ENCODE peak calls at places on chromosomes 5 and 9, in five cellular contexts. A is GM12865, Q is cardiac muscle cell, K is AG04450, Y is fibroblast of pulmonary artery. R is an unnamed sample.

GRCh38 chr5:130651440-130651839 is 513.6 kb downstream of the HINT1 start:
- DNase-seq in Y (no peak), A (no peak), K (no peak), Q (no peak), R (no peak)

GRCh38 chr5:179251276-179251969 is 93.8 kb downstream of the ADAMTS2 start:
- DNase-seq in K (no peak), A (no peak), Y (no peak), Q (no peak), R (no peak)

GRCh38 chr5:121819661-121820261 is 31.9 kb upstream of the FTMT start:
- DNase-seq in Y (no peak), Q (no peak), A (no peak), K (no peak), R (no peak)

GRCh38 chr5:159097461-159098284 is 2.0 kb downstream of the EBF1 start:
- DNase-seq in Q (no peak), A (peak; percentile 84), Y (peak; percentile 55), K (no peak), R (peak; percentile 71)

GRCh38 chr5:125196479-125197183 is 450.2 kb upstream of the ZNF608 start:
- DNase-seq in A (no peak), Y (no peak), Q (peak; percentile 94), K (no peak), R (no peak)

GRCh38 chr5:167861134-167861930 is 430.1 kb upstream of the WWC1 start:
- DNase-seq in A (no peak), K (no peak), Y (peak; percentile 39), Q (peak; percentile 79), R (peak; percentile 19)

GRCh38 chr9:95796029-95796428 is 79.5 kb upstream of the ERCC6L2 start:
- DNase-seq in Y (no peak), Q (no peak), K (no peak), A (no peak), R (no peak)

GRCh38 chr5:40679998-40680681 is 425 bp downstream of the PTGER4 start:
- DNase-seq in K (no peak), Y (no peak), A (no peak), Q (no peak), R (no peak)

GRCh38 chr9:107176701-107177100 is 106.4 kb upstream of the RAD23B start:
- DNase-seq in A (no peak), Y (peak; percentile 64), K (no peak), Q (no peak), R (no peak)

GRCh38 chr5:136518814-136519213 is 153.5 kb upstream of the TRPC7 start:
- DNase-seq in A (no peak), Y (no peak), Q (no peak), K (no peak), R (no peak)

GRCh38 chr5:160089549-160089948 is 29.7 kb downstream of the PWWP2A start:
- DNase-seq in Q (no peak), Y (peak; percentile 50), K (no peak), A (no peak), R (no peak)

GRCh38 chr5:176486189-176486757 is 38.1 kb downstream of the FAF2 start:
- DNase-seq in A (no peak), Q (no peak), Y (no peak), K (no peak), R (no peak)

GRCh38 chr9:136234597-136234996 is 11.0 kb downstream of the QSOX2 start:
- DNase-seq in Y (no peak), A (no peak), Q (no peak), K (no peak), R (no peak)

GRCh38 chr5:170522211-170523128 is 18.6 kb downstream of the KCNIP1 start:
- DNase-seq in A (no peak), Q (no peak), Y (no peak), K (no peak), R (peak; percentile 20)

GRCh38 chr5:137099651-137100050 is 399.5 kb downstream of the SPOCK1 start:
- DNase-seq in Y (no peak), K (no peak), Q (no peak), A (no peak), R (no peak)

GRCh38 chr9:70340572-70340971 is 73.9 kb downstream of the KLF9 start:
- DNase-seq in Q (peak; percentile 34), K (no peak), Y (peak; percentile 70), A (no peak), R (peak; percentile 67)

GRCh38 chr9:16307626-16308195 is 562.8 kb downstream of the BNC2 start:
- DNase-seq in Q (no peak), Y (no peak), A (no peak), K (no peak), R (no peak)

GRCh38 chr5:155416765-155417164 is 403.2 kb downstream of the KIF4B start:
- DNase-seq in A (no peak), Y (no peak), K (no peak), Q (no peak), R (no peak)

GRCh38 chr9:2281031-2281802 is 266.1 kb downstream of the SMARCA2 start:
- DNase-seq in Y (peak; percentile 11), Q (peak; percentile 14), K (no peak), A (no peak), R (peak; percentile 51)

GRCh38 chr5:108078345-108078744 is 303.6 kb downstream of the FBXL17 start:
- DNase-seq in A (no peak), K (no peak), Y (no peak), Q (no peak), R (no peak)

GRCh38 chr9:17116400-17116837 is 18.4 kb upstream of the CNTLN start:
- DNase-seq in Q (peak; percentile 39), Y (peak; percentile 64), A (peak; percentile 19), K (no peak), R (peak; percentile 67)

GRCh38 chr9:70420267-70421019 is 6.0 kb upstream of the KLF9 start:
- DNase-seq in Y (peak; percentile 95), K (no peak), Q (peak; percentile 69), A (peak; percentile 13), R (peak; percentile 97)

GRCh38 chr5:139391570-139392323 is 2.0 kb upstream of the MZB1 start:
- DNase-seq in K (no peak), Y (no peak), A (peak; percentile 86), Q (no peak), R (no peak)

GRCh38 chr9:78791779-78792178 is 494.9 kb downstream of the PSAT1 start:
- DNase-seq in Q (no peak), Y (peak; percentile 43), A (no peak), K (no peak), R (no peak)

GRCh38 chr9:137032893-137033292 is 1.0 kb upstream of the FUT7 start:
- DNase-seq in Q (no peak), K (no peak), Y (no peak), A (peak; percentile 62), R (no peak)

GRCh38 chr9:105328872-105329728 is 84.6 kb downstream of the SLC44A1 start:
- DNase-seq in K (no peak), Q (no peak), Y (no peak), A (no peak), R (no peak)
- H3K4me3 ChIP-seq in K (no peak overlapping the region), Q (no peak overlapping the region), Y (no peak overlapping the region), A (no peak overlapping the region), R (no peak overlapping the region)

GRCh38 chr9:128409450-128409849 is 11.2 kb upstream of the CERCAM start:
- DNase-seq in A (no peak), K (no peak), Q (no peak), Y (no peak), R (no peak)

GRCh38 chr9:128411373-128412119 is 9.1 kb upstream of the CERCAM start:
- DNase-seq in K (no peak), Y (no peak), A (no peak), Q (no peak), R (no peak)

GRCh38 chr9:128408963-128409431 is 11.7 kb upstream of the CERCAM start:
- DNase-seq in Q (no peak), A (no peak), K (no peak), Y (no peak), R (no peak)

GRCh38 chr9:128412120-128412790 is 8.4 kb upstream of the CERCAM start:
- DNase-seq in A (peak; percentile 35), Q (peak; percentile 80), Y (peak; percentile 51), K (no peak), R (peak; percentile 45)

DNA sequence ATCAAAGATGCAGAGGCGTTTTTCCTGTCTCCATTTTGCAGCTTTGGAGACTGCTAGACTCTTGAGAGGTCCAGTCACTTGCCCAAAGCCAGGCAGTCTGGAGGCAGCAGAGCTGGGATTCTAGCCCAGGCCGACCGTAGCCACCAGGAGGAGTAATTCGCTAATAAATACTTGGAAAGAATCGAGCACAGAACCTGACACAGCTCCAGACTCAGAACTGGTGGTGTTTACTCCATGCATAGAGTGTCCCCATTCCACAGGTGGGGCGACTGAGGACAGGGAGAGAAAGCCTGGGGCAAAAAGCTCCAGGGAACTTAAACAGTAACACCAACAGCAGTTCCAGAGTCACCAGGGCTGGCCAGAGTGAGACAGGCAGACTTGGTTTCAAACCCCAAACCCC is 10.7 kb upstream of the CERCAM start:
- DNase-seq in K (no peak), A (no peak), Y (peak; percentile 49), Q (no peak), R (peak; percentile 60)
- TF ChIP-seq CTCF in K (peak; percentile 50), A (no peak), Y (peak; percentile 45), Q (peak; percentile 42), R (peak; percentile 67)

GRCh38 chr5:67014957-67015400 is 181.6 kb downstream of the CD180 start:
- DNase-seq in A (no peak), K (no peak), Q (no peak), Y (peak; percentile 91), R (peak; percentile 51)
- H3K4me3 ChIP-seq in A (no peak overlapping the region), K (peak overlapping the region; percentile 20), Q (no peak overlapping the region), Y (peak overlapping the region; percentile 53), R (no peak overlapping the region)

GRCh38 chr9:112140936-112141335 is 34.2 kb downstream of the SUSD1 start:
- DNase-seq in K (no peak), A (no peak), Y (no peak), Q (no peak), R (no peak)
- TF ChIP-seq CTCF in K (no peak), A (no peak), Y (no peak), Q (no peak), R (no peak)

DNA sequence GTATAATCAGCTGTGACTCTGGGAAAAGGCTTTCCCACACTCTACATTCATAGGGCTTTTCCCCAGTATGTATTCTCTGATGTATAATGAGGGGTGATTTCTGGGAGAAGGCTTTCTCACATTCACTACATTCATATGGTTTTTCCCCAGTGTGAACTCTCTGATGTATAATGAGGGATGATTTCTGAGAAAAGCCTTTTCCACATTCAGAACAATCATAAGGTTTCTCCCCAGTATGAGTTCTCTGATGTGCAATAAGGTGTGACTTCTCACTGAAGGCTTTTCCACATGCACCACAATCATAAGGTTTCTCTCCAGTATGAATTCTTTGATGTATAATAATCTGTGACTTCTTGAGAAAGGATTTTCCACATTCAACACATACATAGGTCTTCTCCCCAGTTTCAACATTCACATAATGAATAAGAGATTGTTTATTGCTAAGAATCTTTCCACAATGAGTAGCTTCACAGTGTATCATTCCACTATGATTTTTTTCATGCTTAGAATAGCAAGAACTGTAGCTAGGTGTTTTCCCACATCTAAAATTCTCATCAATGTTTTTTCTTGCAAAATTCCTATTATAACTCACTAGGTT is 26.7 kb upstream of the ZNF300 start:
- DNase-seq in Y (no peak), A (no peak), Q (no peak), K (no peak), R (peak; percentile 5)
- H3K4me3 ChIP-seq in Y (no peak overlapping the region), A (no peak overlapping the region), Q (no peak overlapping the region), K (no peak overlapping the region), R (no peak overlapping the region)

GRCh38 chr9:135085830-135086546 is 1.5 kb upstream of the OLFM1 start:
- DNase-seq in K (peak; percentile 6), A (peak; percentile 40), Y (peak; percentile 64), Q (peak; percentile 81), R (peak; percentile 75)
- TF ChIP-seq CTCF in K (peak; percentile 78), A (peak; percentile 76), Y (peak; percentile 80), Q (peak; percentile 95), R (peak; percentile 91)